ENCODE peak calls at places on chromosome 6, in seven cellular contexts. One of them, this sample, is unnamed.
A peak's percentile ranks its signal among the peaks of the same experiment; 100 is the strongest.

GRCh38 chr6:29864037-29864795 is 36.6 kb downstream of the HLA-G start:
- DNase-seq in A549: no peak
- DNase-seq in tibial nerve: no peak
- DNase-seq in CD8-positive, alpha-beta memory T cell: no peak
- DNase-seq in IMR-90: no peak
- DNase-seq in breast epithelium: no peak
- DNase-seq in lung: no peak
- DNase-seq in this sample: no peak

GRCh38 chr6:134464690-134465411 is 146.9 kb upstream of the SGK1 start:
- DNase-seq in A549: peak; percentile 76
- DNase-seq in tibial nerve: no peak
- DNase-seq in CD8-positive, alpha-beta memory T cell: no peak
- DNase-seq in IMR-90: peak; percentile 89
- DNase-seq in breast epithelium: no peak
- DNase-seq in lung: no peak
- DNase-seq in this sample: peak; percentile 42

GRCh38 chr6:108914235-108915022 is 66.2 kb downstream of the ARMC2 start:
- DNase-seq in A549: peak; percentile 23
- DNase-seq in tibial nerve: no peak
- DNase-seq in CD8-positive, alpha-beta memory T cell: peak; percentile 49
- DNase-seq in IMR-90: peak; percentile 20
- DNase-seq in breast epithelium: no peak
- DNase-seq in lung: no peak
- DNase-seq in this sample: no peak

GRCh38 chr6:23349521-23350147 is 776.4 kb upstream of the NRSN1 start:
- DNase-seq in A549: peak; percentile 28
- DNase-seq in tibial nerve: no peak
- DNase-seq in CD8-positive, alpha-beta memory T cell: no peak
- DNase-seq in IMR-90: peak; percentile 96
- DNase-seq in breast epithelium: no peak
- DNase-seq in lung: no peak
- DNase-seq in this sample: no peak

GRCh38 chr6:158468666-158469065 is 91.2 kb upstream of the TMEM181 start:
- DNase-seq in A549: peak; percentile 6
- DNase-seq in tibial nerve: no peak
- DNase-seq in CD8-positive, alpha-beta memory T cell: no peak
- DNase-seq in IMR-90: no peak
- DNase-seq in breast epithelium: no peak
- DNase-seq in lung: no peak
- DNase-seq in this sample: no peak

GRCh38 chr6:6980999-6981581 is 126.7 kb upstream of the RREB1 start:
- DNase-seq in A549: no peak
- DNase-seq in tibial nerve: no peak
- DNase-seq in CD8-positive, alpha-beta memory T cell: no peak
- DNase-seq in IMR-90: no peak
- DNase-seq in breast epithelium: no peak
- DNase-seq in lung: no peak
- DNase-seq in this sample: no peak

GRCh38 chr6:35485402-35485877 is 11.4 kb downstream of the TEAD3 start:
- DNase-seq in A549: no peak
- DNase-seq in tibial nerve: no peak
- DNase-seq in CD8-positive, alpha-beta memory T cell: peak; percentile 36
- DNase-seq in IMR-90: no peak
- DNase-seq in breast epithelium: no peak
- DNase-seq in lung: peak; percentile 58
- DNase-seq in this sample: no peak

GRCh38 chr6:138571174-138571573 is 71.9 kb upstream of the NHSL1 start:
- DNase-seq in A549: no peak
- DNase-seq in tibial nerve: no peak
- DNase-seq in CD8-positive, alpha-beta memory T cell: no peak
- DNase-seq in IMR-90: peak; percentile 26
- DNase-seq in breast epithelium: no peak
- DNase-seq in lung: no peak
- DNase-seq in this sample: no peak

GRCh38 chr6:111854683-111855082 is 18.6 kb downstream of the FYN start:
- DNase-seq in A549: no peak
- DNase-seq in tibial nerve: no peak
- DNase-seq in CD8-positive, alpha-beta memory T cell: no peak
- DNase-seq in IMR-90: peak; percentile 79
- DNase-seq in breast epithelium: no peak
- DNase-seq in lung: no peak
- DNase-seq in this sample: no peak

GRCh38 chr6:53313784-53314382 is 34.9 kb downstream of the ELOVL5 start:
- DNase-seq in A549: no peak
- DNase-seq in tibial nerve: no peak
- DNase-seq in CD8-positive, alpha-beta memory T cell: no peak
- DNase-seq in IMR-90: peak; percentile 48
- DNase-seq in breast epithelium: no peak
- DNase-seq in lung: no peak
- DNase-seq in this sample: no peak

GRCh38 chr6:106446287-106446885 is 85.9 kb downstream of the CRYBG1 start:
- DNase-seq in A549: peak; percentile 6
- DNase-seq in tibial nerve: no peak
- DNase-seq in CD8-positive, alpha-beta memory T cell: no peak
- DNase-seq in IMR-90: peak; percentile 12
- DNase-seq in breast epithelium: no peak
- DNase-seq in lung: no peak
- DNase-seq in this sample: no peak

GRCh38 chr6:38212579-38212978 is 393.1 kb downstream of the ZFAND3 start:
- DNase-seq in A549: no peak
- DNase-seq in tibial nerve: no peak
- DNase-seq in CD8-positive, alpha-beta memory T cell: no peak
- DNase-seq in IMR-90: no peak
- DNase-seq in breast epithelium: no peak
- DNase-seq in lung: no peak
- DNase-seq in this sample: no peak

GRCh38 chr6:5205035-5205469 is 55.7 kb downstream of the LYRM4 start:
- DNase-seq in A549: no peak
- DNase-seq in tibial nerve: no peak
- DNase-seq in CD8-positive, alpha-beta memory T cell: no peak
- DNase-seq in IMR-90: no peak
- DNase-seq in breast epithelium: no peak
- DNase-seq in lung: no peak
- DNase-seq in this sample: no peak

GRCh38 chr6:73409395-73409794 is 14.8 kb downstream of the DDX43 start:
- DNase-seq in A549: no peak
- DNase-seq in tibial nerve: no peak
- DNase-seq in CD8-positive, alpha-beta memory T cell: no peak
- DNase-seq in IMR-90: peak; percentile 23
- DNase-seq in breast epithelium: no peak
- DNase-seq in lung: no peak
- DNase-seq in this sample: no peak

GRCh38 chr6:15561447-15562199 is 101.2 kb downstream of the DTNBP1 start:
- DNase-seq in A549: no peak
- DNase-seq in tibial nerve: no peak
- DNase-seq in CD8-positive, alpha-beta memory T cell: no peak
- DNase-seq in IMR-90: no peak
- DNase-seq in breast epithelium: no peak
- DNase-seq in lung: no peak
- DNase-seq in this sample: no peak

GRCh38 chr6:168678588-168678987 is 237.6 kb downstream of the SMOC2 start:
- DNase-seq in A549: no peak
- DNase-seq in tibial nerve: no peak
- DNase-seq in CD8-positive, alpha-beta memory T cell: no peak
- DNase-seq in IMR-90: no peak
- DNase-seq in breast epithelium: no peak
- DNase-seq in lung: no peak
- DNase-seq in this sample: no peak

GRCh38 chr6:6405997-6406699 is 85.7 kb upstream of the F13A1 start:
- DNase-seq in A549: no peak
- DNase-seq in tibial nerve: no peak
- DNase-seq in CD8-positive, alpha-beta memory T cell: no peak
- DNase-seq in IMR-90: no peak
- DNase-seq in breast epithelium: no peak
- DNase-seq in lung: no peak
- DNase-seq in this sample: no peak

GRCh38 chr6:154223296-154223695 is 133.3 kb downstream of the IPCEF1 start:
- DNase-seq in A549: no peak
- DNase-seq in tibial nerve: no peak
- DNase-seq in CD8-positive, alpha-beta memory T cell: no peak
- DNase-seq in IMR-90: no peak
- DNase-seq in breast epithelium: no peak
- DNase-seq in lung: no peak
- DNase-seq in this sample: no peak

DNA sequence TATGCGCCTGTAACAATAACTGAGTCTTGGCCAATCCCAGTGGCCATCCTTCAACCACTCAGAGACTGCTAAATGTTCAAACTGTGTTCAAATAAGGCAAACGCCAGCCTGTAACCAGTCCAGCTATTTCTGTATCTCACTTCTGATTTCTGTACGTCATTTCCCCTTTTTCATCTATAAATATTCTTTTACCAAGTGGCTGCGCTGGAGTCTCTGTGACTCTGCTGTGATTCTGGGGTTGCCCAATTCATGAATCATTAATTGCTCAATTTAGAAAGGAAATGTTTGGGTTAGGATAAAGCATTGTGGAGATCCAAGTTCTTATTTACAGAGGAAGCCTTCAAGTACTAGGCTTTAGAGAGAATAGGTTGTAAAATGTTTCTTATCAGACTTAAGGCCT is 89.8 kb upstream of the UST start:
- DNase-seq in A549: no peak
- DNase-seq in tibial nerve: no peak
- DNase-seq in CD8-positive, alpha-beta memory T cell: no peak
- DNase-seq in IMR-90: peak; percentile 84
- DNase-seq in breast epithelium: no peak
- DNase-seq in lung: peak; percentile 35
- DNase-seq in this sample: no peak
- H3K9me3 ChIP-seq in A549: peaks cover 10% of the 10 kb centered on the region
- H3K9me3 ChIP-seq in tibial nerve: no peaks in the 10 kb centered on the region
- H3K9me3 ChIP-seq in CD8-positive, alpha-beta memory T cell: no peaks in the 10 kb centered on the region
- H3K9me3 ChIP-seq in IMR-90: peaks cover 9% of the 10 kb centered on the region
- H3K9me3 ChIP-seq in breast epithelium: no peaks in the 10 kb centered on the region
- H3K9me3 ChIP-seq in lung: no peaks in the 10 kb centered on the region
- H3K9me3 ChIP-seq in this sample: peaks cover 4% of the 10 kb centered on the region

GRCh38 chr6:99993533-99994251 is at the start of gene MCHR2:
- DNase-seq in A549: no peak
- DNase-seq in tibial nerve: no peak
- DNase-seq in CD8-positive, alpha-beta memory T cell: no peak
- DNase-seq in IMR-90: no peak
- DNase-seq in breast epithelium: no peak
- DNase-seq in lung: no peak
- DNase-seq in this sample: no peak
- H3K4me3 ChIP-seq in A549: peak within 1 kb of the TSS; percentile 36
- H3K4me3 ChIP-seq in tibial nerve: no peak within 1 kb of the TSS
- H3K4me3 ChIP-seq in CD8-positive, alpha-beta memory T cell: no peak within 1 kb of the TSS
- H3K4me3 ChIP-seq in IMR-90: no peak within 1 kb of the TSS
- H3K4me3 ChIP-seq in breast epithelium: peak within 1 kb of the TSS; percentile 29
- H3K4me3 ChIP-seq in lung: no peak within 1 kb of the TSS
- H3K4me3 ChIP-seq in this sample: peak within 1 kb of the TSS; percentile 47

GRCh38 chr6:128256100-128256499 is 264.3 kb downstream of the PTPRK start:
- DNase-seq in A549: no peak
- DNase-seq in tibial nerve: no peak
- DNase-seq in CD8-positive, alpha-beta memory T cell: no peak
- DNase-seq in IMR-90: no peak
- DNase-seq in breast epithelium: no peak
- DNase-seq in lung: no peak
- DNase-seq in this sample: no peak
- H3K9me3 ChIP-seq in A549: no peaks in the 10 kb centered on the region
- H3K9me3 ChIP-seq in tibial nerve: no peaks in the 10 kb centered on the region
- H3K9me3 ChIP-seq in CD8-positive, alpha-beta memory T cell: no peaks in the 10 kb centered on the region
- H3K9me3 ChIP-seq in IMR-90: no peaks in the 10 kb centered on the region
- H3K9me3 ChIP-seq in breast epithelium: no peaks in the 10 kb centered on the region
- H3K9me3 ChIP-seq in lung: no peaks in the 10 kb centered on the region
- H3K9me3 ChIP-seq in this sample: no peaks in the 10 kb centered on the region

GRCh38 chr6:36765943-36766648 is 68.5 kb downstream of the RAB44 start:
- DNase-seq in A549: peak; percentile 68
- DNase-seq in tibial nerve: peak; percentile 78
- DNase-seq in CD8-positive, alpha-beta memory T cell: peak; percentile 82
- DNase-seq in IMR-90: peak; percentile 76
- DNase-seq in breast epithelium: peak; percentile 77
- DNase-seq in lung: peak; percentile 85
- DNase-seq in this sample: peak; percentile 81
- H3K4me3 ChIP-seq in A549: no peak overlapping the region
- H3K4me3 ChIP-seq in tibial nerve: no peak overlapping the region
- H3K4me3 ChIP-seq in CD8-positive, alpha-beta memory T cell: no peak overlapping the region
- H3K4me3 ChIP-seq in IMR-90: no peak overlapping the region
- H3K4me3 ChIP-seq in breast epithelium: no peak overlapping the region
- H3K4me3 ChIP-seq in lung: no peak overlapping the region
- H3K4me3 ChIP-seq in this sample: no peak overlapping the region

GRCh38 chr6:27442932-27443331 is 30.0 kb downstream of the ZNF184 start:
- DNase-seq in A549: no peak
- DNase-seq in tibial nerve: no peak
- DNase-seq in CD8-positive, alpha-beta memory T cell: no peak
- DNase-seq in IMR-90: no peak
- DNase-seq in breast epithelium: no peak
- DNase-seq in lung: no peak
- DNase-seq in this sample: no peak
- H3K9me3 ChIP-seq in A549: peaks cover 28% of the 10 kb centered on the region
- H3K9me3 ChIP-seq in tibial nerve: peaks cover 22% of the 10 kb centered on the region
- H3K9me3 ChIP-seq in CD8-positive, alpha-beta memory T cell: peaks cover 6% of the 10 kb centered on the region
- H3K9me3 ChIP-seq in IMR-90: peaks cover 12% of the 10 kb centered on the region
- H3K9me3 ChIP-seq in breast epithelium: peaks cover 14% of the 10 kb centered on the region
- H3K9me3 ChIP-seq in lung: peaks cover 13% of the 10 kb centered on the region
- H3K9me3 ChIP-seq in this sample: peaks cover 46% of the 10 kb centered on the region